ENCODE peak calls at places on chromosomes 12 and 14, in seven cellular contexts. One of them, this sample, is unnamed.

GRCh38 chr14:45332360-45332988 is 79.5 kb upstream of the MIS18BP1 start:
- DNase-seq in GM04504: no peak
- DNase-seq in mucosa of descending colon: no peak
- DNase-seq in AG20443: no peak
- DNase-seq in breast epithelium: no peak
- DNase-seq in upper lobe of right lung: no peak
- DNase-seq in stimulated activated CD8-positive, alpha-beta memory T cell treated with anti-CD3 and anti-CD28 coated beads, Interleukin-4, amount 100 ng/mL, for 24 hours: no peak
- DNase-seq in this sample: no peak

GRCh38 chr12:111405856-111406473 is at the start of gene SH2B3:
- DNase-seq in GM04504: no peak
- DNase-seq in mucosa of descending colon: no peak
- DNase-seq in AG20443: no peak
- DNase-seq in breast epithelium: no peak
- DNase-seq in upper lobe of right lung: no peak
- DNase-seq in stimulated activated CD8-positive, alpha-beta memory T cell treated with anti-CD3 and anti-CD28 coated beads, Interleukin-4, amount 100 ng/mL, for 24 hours: no peak
- DNase-seq in this sample: peak; percentile 60

GRCh38 chr14:57355081-57355480 is 35.3 kb upstream of the NAA30 start:
- DNase-seq in GM04504: no peak
- DNase-seq in mucosa of descending colon: no peak
- DNase-seq in AG20443: no peak
- DNase-seq in breast epithelium: no peak
- DNase-seq in upper lobe of right lung: no peak
- DNase-seq in stimulated activated CD8-positive, alpha-beta memory T cell treated with anti-CD3 and anti-CD28 coated beads, Interleukin-4, amount 100 ng/mL, for 24 hours: no peak
- DNase-seq in this sample: no peak

GRCh38 chr14:24071144-24071697 is at the start of gene CPNE6:
- DNase-seq in GM04504: no peak
- DNase-seq in mucosa of descending colon: no peak
- DNase-seq in AG20443: no peak
- DNase-seq in breast epithelium: no peak
- DNase-seq in upper lobe of right lung: no peak
- DNase-seq in stimulated activated CD8-positive, alpha-beta memory T cell treated with anti-CD3 and anti-CD28 coated beads, Interleukin-4, amount 100 ng/mL, for 24 hours: peak; percentile 49
- DNase-seq in this sample: no peak

GRCh38 chr12:70645494-70646317 is 8.5 kb upstream of the PTPRB start:
- DNase-seq in GM04504: peak; percentile 62
- DNase-seq in mucosa of descending colon: peak; percentile 53
- DNase-seq in AG20443: peak; percentile 80
- DNase-seq in breast epithelium: peak; percentile 24
- DNase-seq in upper lobe of right lung: no peak
- DNase-seq in stimulated activated CD8-positive, alpha-beta memory T cell treated with anti-CD3 and anti-CD28 coated beads, Interleukin-4, amount 100 ng/mL, for 24 hours: no peak
- DNase-seq in this sample: peak; percentile 98

GRCh38 chr12:55142896-55143870 is 17.0 kb downstream of the OR9K2 start:
- DNase-seq in GM04504: peak; percentile 6
- DNase-seq in mucosa of descending colon: no peak
- DNase-seq in AG20443: peak; percentile 42
- DNase-seq in breast epithelium: no peak
- DNase-seq in upper lobe of right lung: no peak
- DNase-seq in stimulated activated CD8-positive, alpha-beta memory T cell treated with anti-CD3 and anti-CD28 coated beads, Interleukin-4, amount 100 ng/mL, for 24 hours: peak; percentile 2
- DNase-seq in this sample: peak; percentile 53

GRCh38 chr12:89117448-89118034 is 234.8 kb downstream of the DUSP6 start:
- DNase-seq in GM04504: no peak
- DNase-seq in mucosa of descending colon: peak; percentile 31
- DNase-seq in AG20443: no peak
- DNase-seq in breast epithelium: peak; percentile 70
- DNase-seq in upper lobe of right lung: no peak
- DNase-seq in stimulated activated CD8-positive, alpha-beta memory T cell treated with anti-CD3 and anti-CD28 coated beads, Interleukin-4, amount 100 ng/mL, for 24 hours: no peak
- DNase-seq in this sample: peak; percentile 76

GRCh38 chr14:52351191-52351560 is 37.1 kb downstream of the PTGER2 start:
- DNase-seq in GM04504: no peak
- DNase-seq in mucosa of descending colon: no peak
- DNase-seq in AG20443: no peak
- DNase-seq in breast epithelium: no peak
- DNase-seq in upper lobe of right lung: no peak
- DNase-seq in stimulated activated CD8-positive, alpha-beta memory T cell treated with anti-CD3 and anti-CD28 coated beads, Interleukin-4, amount 100 ng/mL, for 24 hours: no peak
- DNase-seq in this sample: peak; percentile 81

GRCh38 chr12:57343703-57344378 is 87.0 kb downstream of the R3HDM2 start:
- DNase-seq in GM04504: no peak
- DNase-seq in mucosa of descending colon: no peak
- DNase-seq in AG20443: no peak
- DNase-seq in breast epithelium: no peak
- DNase-seq in upper lobe of right lung: no peak
- DNase-seq in stimulated activated CD8-positive, alpha-beta memory T cell treated with anti-CD3 and anti-CD28 coated beads, Interleukin-4, amount 100 ng/mL, for 24 hours: no peak
- DNase-seq in this sample: no peak

GRCh38 chr12:58818546-58818945 is 101.8 kb downstream of the LRIG3 start:
- DNase-seq in GM04504: no peak
- DNase-seq in mucosa of descending colon: no peak
- DNase-seq in AG20443: no peak
- DNase-seq in breast epithelium: no peak
- DNase-seq in upper lobe of right lung: no peak
- DNase-seq in stimulated activated CD8-positive, alpha-beta memory T cell treated with anti-CD3 and anti-CD28 coated beads, Interleukin-4, amount 100 ng/mL, for 24 hours: no peak
- DNase-seq in this sample: peak; percentile 64

GRCh38 chr12:45839917-45840316 is 110.4 kb downstream of the ARID2 start:
- DNase-seq in GM04504: no peak
- DNase-seq in mucosa of descending colon: no peak
- DNase-seq in AG20443: no peak
- DNase-seq in breast epithelium: no peak
- DNase-seq in upper lobe of right lung: no peak
- DNase-seq in stimulated activated CD8-positive, alpha-beta memory T cell treated with anti-CD3 and anti-CD28 coated beads, Interleukin-4, amount 100 ng/mL, for 24 hours: no peak
- DNase-seq in this sample: no peak

GRCh38 chr12:118330421-118331018 is 42.2 kb downstream of the TAOK3 start:
- DNase-seq in GM04504: no peak
- DNase-seq in mucosa of descending colon: no peak
- DNase-seq in AG20443: no peak
- DNase-seq in breast epithelium: no peak
- DNase-seq in upper lobe of right lung: no peak
- DNase-seq in stimulated activated CD8-positive, alpha-beta memory T cell treated with anti-CD3 and anti-CD28 coated beads, Interleukin-4, amount 100 ng/mL, for 24 hours: no peak
- DNase-seq in this sample: peak; percentile 65

GRCh38 chr12:40336573-40337199 is 111.9 kb downstream of the LRRK2 start:
- DNase-seq in GM04504: no peak
- DNase-seq in mucosa of descending colon: no peak
- DNase-seq in AG20443: peak; percentile 52
- DNase-seq in breast epithelium: no peak
- DNase-seq in upper lobe of right lung: no peak
- DNase-seq in stimulated activated CD8-positive, alpha-beta memory T cell treated with anti-CD3 and anti-CD28 coated beads, Interleukin-4, amount 100 ng/mL, for 24 hours: no peak
- DNase-seq in this sample: no peak

GRCh38 chr14:99574099-99574880 is 29.7 kb downstream of the CCDC85C start:
- DNase-seq in GM04504: no peak
- DNase-seq in mucosa of descending colon: no peak
- DNase-seq in AG20443: peak; percentile 73
- DNase-seq in breast epithelium: no peak
- DNase-seq in upper lobe of right lung: no peak
- DNase-seq in stimulated activated CD8-positive, alpha-beta memory T cell treated with anti-CD3 and anti-CD28 coated beads, Interleukin-4, amount 100 ng/mL, for 24 hours: no peak
- DNase-seq in this sample: peak; percentile 80